ENCODE peak calls at places on chromosomes 3 and 15, in eight cellular contexts. U is breast epithelium; X is A549; W is sigmoid colon; D is NB4; H is CD8-positive, alpha-beta T cell; V is A673; O is psoas muscle. P is an unnamed sample.

GRCh38 chr3:103614719-103615118 is 1179.9 kb downstream of the ZPLD1 start:
- DNase-seq in X (no peak), U (no peak), O (no peak), D (no peak), W (no peak), H (no peak), V (no peak), P (no peak)

GRCh38 chr3:42256135-42256819 is 9.7 kb downstream of the CCK start:
- DNase-seq in V (no peak), W (no peak), X (peak), D (no peak), H (no peak), O (no peak), U (no peak), P (peak)

GRCh38 chr3:24336101-24336500 is 158.5 kb downstream of the THRB start:
- DNase-seq in H (no peak), V (no peak), X (no peak), D (no peak), O (no peak), W (no peak), U (no peak), P (no peak)

GRCh38 chr15:89654311-89654761 is 931 bp downstream of the KIF7 start:
- DNase-seq in W (peak), D (no peak), X (no peak), V (no peak), H (no peak), O (no peak), U (no peak), P (peak)

GRCh38 chr15:93997071-93997658 is 234.2 kb upstream of the MCTP2 start:
- DNase-seq in D (peak), O (no peak), H (no peak), V (peak), X (peak), W (no peak), U (no peak), P (peak)

GRCh38 chr3:197354195-197355059 is 56.0 kb upstream of the DLG1 start:
- DNase-seq in V (peak), D (no peak), H (no peak), U (no peak), W (peak), X (no peak), O (peak), P (no peak)

GRCh38 chr3:18580268-18580667 is 155.1 kb upstream of the SATB1 start:
- DNase-seq in O (no peak), H (no peak), V (no peak), D (peak), W (no peak), U (no peak), X (no peak), P (peak)

GRCh38 chr15:35383511-35383910 is 162.5 kb downstream of the DPH6 start:
- DNase-seq in H (no peak), D (no peak), U (no peak), X (no peak), W (no peak), O (no peak), V (no peak), P (peak)

GRCh38 chr3:183178833-183179549 is 16.5 kb upstream of the LAMP3 start:
- DNase-seq in H (no peak), W (no peak), D (peak), U (no peak), V (peak), O (peak), X (peak), P (peak)

GRCh38 chr3:56664823-56665222 is 18.2 kb downstream of the TASOR start:
- DNase-seq in X (no peak), H (no peak), U (no peak), O (no peak), V (no peak), D (no peak), W (no peak), P (no peak)

GRCh38 chr3:124292329-124292728 is 300.4 kb upstream of the ROPN1 start:
- DNase-seq in U (no peak), D (no peak), O (no peak), V (no peak), H (no peak), X (no peak), W (no peak), P (no peak)

GRCh38 chr3:184472723-184473419 is 88.7 kb upstream of the EPHB3 start:
- DNase-seq in W (peak), U (peak), X (no peak), V (no peak), D (peak), O (peak), H (no peak), P (no peak)

GRCh38 chr3:3353153-3353552 is 173.7 kb upstream of the CRBN start:
- DNase-seq in U (no peak), H (no peak), O (no peak), X (no peak), W (no peak), V (no peak), D (no peak), P (no peak)

GRCh38 chr15:68578175-68578959 is 426 bp upstream of the CORO2B start:
- DNase-seq in D (peak), O (peak), V (peak), W (peak), U (peak), H (no peak), X (no peak), P (peak)

GRCh38 chr3:196947860-196948441 is 5.6 kb upstream of the NCBP2 start:
- DNase-seq in W (no peak), V (no peak), D (no peak), O (no peak), H (no peak), U (no peak), X (no peak), P (no peak)

GRCh38 chr3:137205394-137206060 is 247.7 kb downstream of the IL20RB start:
- DNase-seq in W (no peak), U (no peak), H (no peak), V (no peak), X (no peak), O (no peak), D (no peak), P (no peak)

GRCh38 chr15:100101389-100102089 is 240.2 kb downstream of the ADAMTS17 start:
- DNase-seq in V (no peak), O (peak), X (no peak), U (peak), W (peak), D (no peak), H (no peak), P (no peak)

GRCh38 chr3:63908081-63908736 is 4.0 kb downstream of the SCAANT1 start:
- DNase-seq in U (no peak), D (no peak), X (peak), O (no peak), W (no peak), V (no peak), H (no peak), P (no peak)

GRCh38 chr3:44179251-44179650 is 62.4 kb upstream of the TOPAZ1 start:
- DNase-seq in X (no peak), O (no peak), H (no peak), V (no peak), W (no peak), U (no peak), D (no peak), P (no peak)

GRCh38 chr3:175266993-175267960 is 408.1 kb downstream of the NAALADL2 start:
- DNase-seq in D (no peak), U (no peak), X (no peak), V (no peak), H (no peak), O (no peak), W (no peak), P (peak)
- H3K4me3 ChIP-seq in D (no peak), U (no peak), X (no peak), V (no peak), H (no peak), O (no peak), W (no peak), P (no peak)

GRCh38 chr15:91476861-91477260 is 376.6 kb upstream of the SLCO3A1 start:
- DNase-seq in V (no peak), W (no peak), O (no peak), X (no peak), D (no peak), U (no peak), H (no peak), P (no peak)
- TF ChIP-seq CTCF in V (no peak), W (no peak), O (no peak), X (no peak), D (no peak), U (no peak), H (no peak), P (no peak)

GRCh38 chr15:66938114-66938830 is 127.1 kb upstream of the SMAD3 start:
- DNase-seq in X (no peak), W (peak), D (peak), O (no peak), V (no peak), H (no peak), U (no peak), P (no peak)

GRCh38 chr15:66935688-66936087 is 129.7 kb upstream of the SMAD3 start:
- DNase-seq in W (peak), H (no peak), D (no peak), V (no peak), U (no peak), O (no peak), X (no peak), P (no peak)

GRCh38 chr15:66937588-66937987 is 127.8 kb upstream of the SMAD3 start:
- DNase-seq in V (no peak), W (peak), X (no peak), D (no peak), O (no peak), H (no peak), U (no peak), P (no peak)

GRCh38 chr15:66936115-66936863 is 129.1 kb upstream of the SMAD3 start:
- DNase-seq in V (no peak), W (peak), O (peak), H (no peak), X (no peak), U (no peak), D (no peak), P (no peak)

DNA sequence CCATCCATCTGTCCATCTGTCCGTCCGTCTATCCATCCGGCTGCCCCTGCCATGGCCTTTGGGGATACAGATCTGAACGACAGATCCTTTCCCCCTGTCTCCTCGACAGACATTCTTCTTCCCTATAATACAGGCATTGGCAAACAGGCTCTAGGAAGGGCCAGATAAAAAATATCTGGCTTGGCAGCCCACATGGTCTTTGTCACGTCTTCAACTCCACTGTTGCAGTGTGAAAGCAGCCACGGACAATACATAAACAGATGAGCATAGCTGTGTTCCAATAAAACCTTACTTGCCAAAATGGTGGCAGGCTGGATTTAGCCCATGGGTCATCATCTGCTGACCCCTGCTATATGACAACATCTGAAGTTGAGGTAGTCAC is 128.5 kb upstream of the SMAD3 start:
- DNase-seq in X (no peak), U (no peak), H (no peak), V (no peak), D (no peak), W (peak), O (no peak), P (no peak)
- H3K4me3 ChIP-seq in X (no peak), U (peak), H (no peak), V (no peak), D (no peak), W (peak), O (peak), P (no peak)

GRCh38 chr3:142940472-142940871 is 23.0 kb downstream of the PAQR9 start:
- DNase-seq in H (no peak), X (no peak), O (no peak), V (no peak), U (no peak), W (no peak), D (no peak), P (peak)
- TF ChIP-seq CTCF in H (no peak), X (no peak), O (no peak), V (no peak), U (no peak), W (no peak), D (no peak), P (no peak)

GRCh38 chr15:40338921-40339620 is 1.7 kb downstream of the CCDC9B start:
- DNase-seq in O (peak), D (no peak), X (peak), V (no peak), U (peak), H (no peak), W (peak), P (peak)
- H3K4me3 ChIP-seq in O (peak), D (no peak), X (peak), V (no peak), U (peak), H (no peak), W (peak), P (peak)